ENCODE peak calls at places on chromosomes 4 and X, in eight cellular contexts. One of them, this sample, is unnamed.

GRCh38 chr4:1504786-1505500 is 98.7 kb upstream of the NKX1-1 start:
- DNase-seq in fibroblast of villous mesenchyme: no peak
- DNase-seq in left lung: peak
- DNase-seq in COR-L47: no peak
- DNase-seq in stimulated activated CD4-positive, alpha-beta T cell treated with anti-CD3 and anti-CD28 coated beads, Interleukin-1b, Interleukin-23, amount 100 ng/mL, for 48 hours: no peak
- DNase-seq in NCI-H1436 treated with DMSO at 0.1 percent for 48 hours: no peak
- DNase-seq in activated CD4-positive, CD25-positive, alpha-beta regulatory T cell: no peak
- DNase-seq in stromal cell of bone marrow: no peak
- DNase-seq in this sample: no peak

GRCh38 chrX:153554519-153555167 is 37.2 kb downstream of the ATP2B3 start:
- DNase-seq in fibroblast of villous mesenchyme: peak
- DNase-seq in left lung: no peak
- DNase-seq in COR-L47: peak
- DNase-seq in stimulated activated CD4-positive, alpha-beta T cell treated with anti-CD3 and anti-CD28 coated beads, Interleukin-1b, Interleukin-23, amount 100 ng/mL, for 48 hours: peak
- DNase-seq in NCI-H1436 treated with DMSO at 0.1 percent for 48 hours: no peak
- DNase-seq in activated CD4-positive, CD25-positive, alpha-beta regulatory T cell: peak
- DNase-seq in stromal cell of bone marrow: peak
- DNase-seq in this sample: peak

GRCh38 chr4:95949136-95949765 is 109.4 kb downstream of the PDHA2 start:
- DNase-seq in fibroblast of villous mesenchyme: no peak
- DNase-seq in left lung: no peak
- DNase-seq in COR-L47: no peak
- DNase-seq in stimulated activated CD4-positive, alpha-beta T cell treated with anti-CD3 and anti-CD28 coated beads, Interleukin-1b, Interleukin-23, amount 100 ng/mL, for 48 hours: no peak
- DNase-seq in NCI-H1436 treated with DMSO at 0.1 percent for 48 hours: no peak
- DNase-seq in activated CD4-positive, CD25-positive, alpha-beta regulatory T cell: no peak
- DNase-seq in stromal cell of bone marrow: no peak
- DNase-seq in this sample: no peak

GRCh38 chr4:1192091-1192492 is 19.7 kb upstream of the SPON2 start:
- DNase-seq in fibroblast of villous mesenchyme: peak
- DNase-seq in left lung: peak
- DNase-seq in COR-L47: no peak
- DNase-seq in stimulated activated CD4-positive, alpha-beta T cell treated with anti-CD3 and anti-CD28 coated beads, Interleukin-1b, Interleukin-23, amount 100 ng/mL, for 48 hours: no peak
- DNase-seq in NCI-H1436 treated with DMSO at 0.1 percent for 48 hours: no peak
- DNase-seq in activated CD4-positive, CD25-positive, alpha-beta regulatory T cell: no peak
- DNase-seq in stromal cell of bone marrow: peak
- DNase-seq in this sample: no peak

GRCh38 chr4:83112678-83113428 is 1.7 kb downstream of the PLAC8 start:
- DNase-seq in fibroblast of villous mesenchyme: peak
- DNase-seq in left lung: no peak
- DNase-seq in COR-L47: no peak
- DNase-seq in stimulated activated CD4-positive, alpha-beta T cell treated with anti-CD3 and anti-CD28 coated beads, Interleukin-1b, Interleukin-23, amount 100 ng/mL, for 48 hours: peak
- DNase-seq in NCI-H1436 treated with DMSO at 0.1 percent for 48 hours: no peak
- DNase-seq in activated CD4-positive, CD25-positive, alpha-beta regulatory T cell: no peak
- DNase-seq in stromal cell of bone marrow: no peak
- DNase-seq in this sample: no peak

GRCh38 chrX:111170017-111170416 is 74.0 kb downstream of the PAK3 start:
- DNase-seq in fibroblast of villous mesenchyme: no peak
- DNase-seq in left lung: no peak
- DNase-seq in COR-L47: no peak
- DNase-seq in stimulated activated CD4-positive, alpha-beta T cell treated with anti-CD3 and anti-CD28 coated beads, Interleukin-1b, Interleukin-23, amount 100 ng/mL, for 48 hours: no peak
- DNase-seq in NCI-H1436 treated with DMSO at 0.1 percent for 48 hours: no peak
- DNase-seq in activated CD4-positive, CD25-positive, alpha-beta regulatory T cell: no peak
- DNase-seq in stromal cell of bone marrow: peak
- DNase-seq in this sample: no peak

GRCh38 chr4:121199742-121200561 is 35.8 kb upstream of the TNIP3 start:
- DNase-seq in fibroblast of villous mesenchyme: no peak
- DNase-seq in left lung: no peak
- DNase-seq in COR-L47: no peak
- DNase-seq in stimulated activated CD4-positive, alpha-beta T cell treated with anti-CD3 and anti-CD28 coated beads, Interleukin-1b, Interleukin-23, amount 100 ng/mL, for 48 hours: peak
- DNase-seq in NCI-H1436 treated with DMSO at 0.1 percent for 48 hours: no peak
- DNase-seq in activated CD4-positive, CD25-positive, alpha-beta regulatory T cell: peak
- DNase-seq in stromal cell of bone marrow: no peak
- DNase-seq in this sample: no peak

GRCh38 chrX:153970398-153971123 is 1.1 kb downstream of the HCFC1 start:
- DNase-seq in fibroblast of villous mesenchyme: peak
- DNase-seq in left lung: no peak
- DNase-seq in COR-L47: peak
- DNase-seq in stimulated activated CD4-positive, alpha-beta T cell treated with anti-CD3 and anti-CD28 coated beads, Interleukin-1b, Interleukin-23, amount 100 ng/mL, for 48 hours: no peak
- DNase-seq in NCI-H1436 treated with DMSO at 0.1 percent for 48 hours: peak
- DNase-seq in activated CD4-positive, CD25-positive, alpha-beta regulatory T cell: no peak
- DNase-seq in stromal cell of bone marrow: peak
- DNase-seq in this sample: no peak

GRCh38 chr4:3375688-3376087 is 66.1 kb upstream of the HGFAC start:
- DNase-seq in fibroblast of villous mesenchyme: peak
- DNase-seq in left lung: peak
- DNase-seq in COR-L47: peak
- DNase-seq in stimulated activated CD4-positive, alpha-beta T cell treated with anti-CD3 and anti-CD28 coated beads, Interleukin-1b, Interleukin-23, amount 100 ng/mL, for 48 hours: no peak
- DNase-seq in NCI-H1436 treated with DMSO at 0.1 percent for 48 hours: no peak
- DNase-seq in activated CD4-positive, CD25-positive, alpha-beta regulatory T cell: no peak
- DNase-seq in stromal cell of bone marrow: peak
- DNase-seq in this sample: no peak

GRCh38 chr4:22055954-22056353 is 107.4 kb upstream of the KCNIP4 start:
- DNase-seq in fibroblast of villous mesenchyme: no peak
- DNase-seq in left lung: no peak
- DNase-seq in COR-L47: no peak
- DNase-seq in stimulated activated CD4-positive, alpha-beta T cell treated with anti-CD3 and anti-CD28 coated beads, Interleukin-1b, Interleukin-23, amount 100 ng/mL, for 48 hours: no peak
- DNase-seq in NCI-H1436 treated with DMSO at 0.1 percent for 48 hours: no peak
- DNase-seq in activated CD4-positive, CD25-positive, alpha-beta regulatory T cell: no peak
- DNase-seq in stromal cell of bone marrow: no peak
- DNase-seq in this sample: no peak

GRCh38 chrX:32749075-32749474 is 462.3 kb downstream of the DMD start:
- DNase-seq in fibroblast of villous mesenchyme: no peak
- DNase-seq in left lung: no peak
- DNase-seq in COR-L47: no peak
- DNase-seq in stimulated activated CD4-positive, alpha-beta T cell treated with anti-CD3 and anti-CD28 coated beads, Interleukin-1b, Interleukin-23, amount 100 ng/mL, for 48 hours: no peak
- DNase-seq in NCI-H1436 treated with DMSO at 0.1 percent for 48 hours: no peak
- DNase-seq in activated CD4-positive, CD25-positive, alpha-beta regulatory T cell: no peak
- DNase-seq in stromal cell of bone marrow: no peak
- DNase-seq in this sample: no peak

GRCh38 chrX:71974916-71975315 is 64.3 kb downstream of the NHSL2 start:
- DNase-seq in fibroblast of villous mesenchyme: no peak
- DNase-seq in left lung: no peak
- DNase-seq in COR-L47: no peak
- DNase-seq in stimulated activated CD4-positive, alpha-beta T cell treated with anti-CD3 and anti-CD28 coated beads, Interleukin-1b, Interleukin-23, amount 100 ng/mL, for 48 hours: no peak
- DNase-seq in NCI-H1436 treated with DMSO at 0.1 percent for 48 hours: no peak
- DNase-seq in activated CD4-positive, CD25-positive, alpha-beta regulatory T cell: no peak
- DNase-seq in stromal cell of bone marrow: no peak
- DNase-seq in this sample: no peak

GRCh38 chr4:144985536-144985935 is 112.5 kb downstream of the ANAPC10 start:
- DNase-seq in fibroblast of villous mesenchyme: no peak
- DNase-seq in left lung: no peak
- DNase-seq in COR-L47: no peak
- DNase-seq in stimulated activated CD4-positive, alpha-beta T cell treated with anti-CD3 and anti-CD28 coated beads, Interleukin-1b, Interleukin-23, amount 100 ng/mL, for 48 hours: no peak
- DNase-seq in NCI-H1436 treated with DMSO at 0.1 percent for 48 hours: no peak
- DNase-seq in activated CD4-positive, CD25-positive, alpha-beta regulatory T cell: no peak
- DNase-seq in stromal cell of bone marrow: peak
- DNase-seq in this sample: no peak

GRCh38 chr4:156773648-156774357 is 197.8 kb downstream of the PDGFC start:
- DNase-seq in fibroblast of villous mesenchyme: no peak
- DNase-seq in left lung: no peak
- DNase-seq in COR-L47: no peak
- DNase-seq in stimulated activated CD4-positive, alpha-beta T cell treated with anti-CD3 and anti-CD28 coated beads, Interleukin-1b, Interleukin-23, amount 100 ng/mL, for 48 hours: no peak
- DNase-seq in NCI-H1436 treated with DMSO at 0.1 percent for 48 hours: no peak
- DNase-seq in activated CD4-positive, CD25-positive, alpha-beta regulatory T cell: no peak
- DNase-seq in stromal cell of bone marrow: no peak
- DNase-seq in this sample: no peak